ENCODE peak calls at places on chromosomes 11 and 22, in five cellular contexts. F is NT2/D1, P is HEK293T, I is GM12878, R is HepG2. B is an unnamed sample.

GRCh38 chr11:12802418-12803085 is 128.3 kb downstream of the TEAD1 start:
- DNase-seq in F (no peak), P (no peak), I (no peak), R (peak; percentile 99), B (no peak)

GRCh38 chr11:29100967-29101366 is 915.9 kb downstream of the KCNA4 start:
- DNase-seq in F (no peak), P (no peak), I (no peak), R (no peak), B (no peak)

GRCh38 chr22:22573047-22573889 is 14.2 kb upstream of the PRAME start:
- DNase-seq in F (no peak), P (no peak), I (no peak), R (no peak), B (no peak)

GRCh38 chr22:38348751-38349496 is 31.7 kb upstream of the CSNK1E start:
- DNase-seq in F (no peak), P (no peak), I (no peak), R (no peak), B (peak; percentile 59)

GRCh38 chr22:38416621-38417251 is 38.3 kb downstream of the KCNJ4 start:
- DNase-seq in F (no peak), P (no peak), I (no peak), R (no peak), B (no peak)

GRCh38 chr11:119573858-119574257 is 150.9 kb upstream of the THY1 start:
- DNase-seq in F (no peak), P (no peak), I (no peak), R (no peak), B (no peak)

GRCh38 chr11:119779195-119780071 is 50.4 kb upstream of the NECTIN1 start:
- DNase-seq in F (no peak), P (no peak), I (no peak), R (no peak), B (no peak)

GRCh38 chr22:46681010-46681409 is 57.0 kb downstream of the CERK start:
- DNase-seq in F (no peak), P (peak; percentile 60), I (no peak), R (peak; percentile 18), B (no peak)

GRCh38 chr11:2825886-2826678 is 59.5 kb downstream of the CDKN1C start:
- DNase-seq in F (peak; percentile 57), P (no peak), I (no peak), R (peak; percentile 60), B (no peak)

GRCh38 chr22:39133871-39134270 is 18.6 kb downstream of the CBX7 start:
- DNase-seq in F (no peak), P (no peak), I (no peak), R (no peak), B (no peak)

GRCh38 chr11:102637731-102638130 is 12.6 kb upstream of the MMP20 start:
- DNase-seq in F (no peak), P (no peak), I (no peak), R (no peak), B (no peak)

GRCh38 chr11:416051-416756 is 1.4 kb upstream of the SIGIRR start:
- DNase-seq in F (no peak), P (no peak), I (no peak), R (no peak), B (no peak)

GRCh38 chr22:44952863-44953790 is 56.7 kb downstream of the PHF21B start:
- DNase-seq in F (no peak), P (no peak), I (no peak), R (no peak), B (no peak)

GRCh38 chr11:84247129-84247528 is 961.0 kb upstream of the CCDC90B start:
- DNase-seq in F (no peak), P (no peak), I (no peak), R (no peak), B (no peak)

GRCh38 chr11:78354741-78355705 is 62.6 kb downstream of the GAB2 start:
- DNase-seq in F (no peak), P (peak; percentile 19), I (no peak), R (no peak), B (no peak)

GRCh38 chr11:72721689-72722049 is 30.5 kb downstream of the ARAP1 start:
- DNase-seq in F (no peak), P (peak; percentile 32), I (no peak), R (no peak), B (no peak)

GRCh38 chr22:19943665-19944026 is 2.0 kb upstream of the TXNRD2 start:
- DNase-seq in F (no peak), P (no peak), I (no peak), R (peak; percentile 61), B (no peak)

GRCh38 chr11:73528877-73529530 is 68.9 kb downstream of the FAM168A start:
- DNase-seq in F (peak; percentile 11), P (no peak), I (no peak), R (no peak), B (no peak)

GRCh38 chr11:105466582-105467228 is 143.2 kb upstream of the GRIA4 start:
- DNase-seq in F (no peak), P (no peak), I (no peak), R (peak; percentile 4), B (no peak)

GRCh38 chr22:30572210-30572609 is 2.3 kb downstream of the GAL3ST1 start:
- DNase-seq in F (no peak), P (no peak), I (no peak), R (no peak), B (no peak)

GRCh38 chr11:107957109-107957588 is 28.9 kb downstream of the RAB39A start:
- DNase-seq in F (no peak), P (no peak), I (peak; percentile 11), R (no peak), B (no peak)

GRCh38 chr11:64152841-64153691 is 12.8 kb downstream of the MACROD1 start:
- DNase-seq in F (no peak), P (peak; percentile 92), I (no peak), R (peak; percentile 15), B (peak; percentile 94)

GRCh38 chr11:20597137-20597923 is 2.1 kb upstream of the SLC6A5 start:
- DNase-seq in F (no peak), P (no peak), I (no peak), R (no peak), B (peak; percentile 75)

GRCh38 chr11:128582496-128583366 is 4.6 kb downstream of the ETS1 start:
- DNase-seq in F (peak; percentile 70), P (no peak), I (no peak), R (no peak), B (no peak)

GRCh38 chr11:61820174-61820573 is 3.4 kb upstream of the FADS1 start:
- DNase-seq in F (no peak), P (no peak), I (no peak), R (peak; percentile 33), B (no peak)

GRCh38 chr22:25383892-25384291 is 164.5 kb downstream of the CRYBB2 start:
- DNase-seq in F (no peak), P (no peak), I (no peak), R (no peak), B (no peak)

GRCh38 chr11:117871160-117871559 is 5.3 kb downstream of the FXYD6 start:
- DNase-seq in F (no peak), P (no peak), I (no peak), R (no peak), B (no peak)

GRCh38 chr11:1126491-1126926 is 31.2 kb upstream of the MUC5AC start:
- DNase-seq in F (no peak), P (no peak), I (no peak), R (no peak), B (no peak)

GRCh38 chr11:67441731-67442401 is 1.4 kb downstream of the CORO1B start:
- DNase-seq in F (no peak), P (no peak), I (no peak), R (no peak), B (no peak)

GRCh38 chr11:120599816-120600420 is 88.4 kb downstream of the GRIK4 start:
- DNase-seq in F (no peak), P (no peak), I (no peak), R (no peak), B (no peak)

GRCh38 chr11:1836011-1836945 is 1.5 kb downstream of the SYT8 start:
- DNase-seq in F (no peak), P (no peak), I (no peak), R (no peak), B (no peak)

GRCh38 chr22:31680764-31681624 is 19.0 kb upstream of the PISD start:
- DNase-seq in F (no peak), P (no peak), I (no peak), R (no peak), B (no peak)

GRCh38 chr11:132744771-132745170 is 787.5 kb downstream of the OPCML start:
- DNase-seq in F (no peak), P (no peak), I (no peak), R (no peak), B (no peak)

GRCh38 chr11:1652778-1653540 is 23.4 kb downstream of the KRTAP5-5 start:
- DNase-seq in F (peak; percentile 28), P (peak; percentile 90), I (no peak), R (peak; percentile 35), B (peak; percentile 95)

GRCh38 chr11:61834278-61835004 is 6.3 kb downstream of the FADS2 start:
- DNase-seq in F (no peak), P (no peak), I (peak; percentile 87), R (no peak), B (no peak)

GRCh38 chr11:58632510-58632909 is 10.0 kb downstream of the CNTF start:
- DNase-seq in F (no peak), P (no peak), I (no peak), R (no peak), B (no peak)

DNA sequence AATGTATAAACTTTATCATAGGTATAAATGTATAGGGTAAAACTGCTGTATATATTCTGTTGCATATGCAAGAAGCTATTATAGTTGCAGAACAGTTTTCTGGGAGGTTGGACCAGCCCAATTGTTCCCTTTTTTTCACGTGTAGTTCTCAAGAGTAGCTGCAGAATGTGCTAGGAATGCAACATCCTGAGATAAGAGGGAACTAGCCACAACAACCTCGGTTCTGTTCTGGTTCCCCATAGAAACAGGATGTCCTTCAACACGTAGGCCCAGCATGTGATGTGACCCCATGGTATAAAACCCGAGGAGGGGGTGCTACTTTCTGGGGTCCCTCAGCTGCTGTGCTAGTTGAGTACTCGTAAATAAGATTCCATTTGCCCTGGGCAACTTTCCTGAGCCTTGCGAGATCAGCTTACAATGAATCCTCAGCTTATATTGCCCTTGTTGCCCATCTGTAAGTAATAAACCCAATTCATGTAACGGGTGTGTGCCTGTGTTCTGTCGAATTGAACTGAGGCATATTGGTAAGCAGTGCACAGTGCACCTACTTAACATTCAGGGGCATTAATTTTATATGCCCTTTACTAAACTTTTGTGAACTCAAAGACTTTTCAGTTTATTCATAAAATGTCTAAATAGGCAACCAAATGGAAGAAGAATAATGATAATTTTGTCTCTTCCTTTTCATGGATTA is 23.0 kb upstream of the TRAF6 start:
- DNase-seq in F (no peak), P (no peak), I (no peak), R (no peak), B (no peak)
- TF ChIP-seq SUZ12 in F (no peak), P (no peak), I (no peak), R (no peak), B (no peak)

GRCh38 chr22:41603873-41604332 is 14.3 kb upstream of the PMM1 start:
- DNase-seq in F (no peak), P (no peak), I (peak; percentile 91), R (no peak), B (no peak)
- TF ChIP-seq SUZ12 in F (no peak), P (no peak), I (no peak), R (no peak), B (no peak)

GRCh38 chr11:104122008-104122635 is 41.8 kb downstream of the PDGFD start:
- DNase-seq in F (no peak), P (no peak), I (no peak), R (no peak), B (no peak)
- TF ChIP-seq SUZ12 in F (no peak), P (no peak), I (no peak), R (no peak), B (no peak)

GRCh38 chr11:134949121-134949591 is 537.1 kb upstream of the B3GAT1 start:
- DNase-seq in F (no peak), P (no peak), I (no peak), R (peak; percentile 35), B (no peak)
- TF ChIP-seq SUZ12 in F (no peak), P (no peak), I (no peak), R (no peak), B (no peak)